ENCODE peak calls at places on chromosome 3, in seven cellular contexts. A, S, M, U, K, J and H are unnamed samples.

GRCh38 chr3:17755836-17756235 is 13.4 kb upstream of the TBC1D5 start:
- DNase-seq in A (peak; percentile 90), S (no peak), M (no peak), U (no peak), K (no peak), J (no peak), H (no peak)

GRCh38 chr3:161305095-161305991 is 66.0 kb downstream of the SPTSSB start:
- DNase-seq in A (peak; percentile 26), S (peak; percentile 9), M (no peak), U (no peak), K (peak; percentile 66), J (peak; percentile 40), H (peak; percentile 74)

GRCh38 chr3:162641869-162642350 is 1145.3 kb downstream of the OTOL1 start:
- DNase-seq in A (no peak), S (no peak), M (no peak), U (no peak), K (no peak), J (peak; percentile 6), H (no peak)

GRCh38 chr3:188900421-188900941 is 271.3 kb upstream of the TPRG1 start:
- DNase-seq in A (no peak), S (no peak), M (no peak), U (no peak), K (no peak), J (peak; percentile 69), H (peak; percentile 89)

GRCh38 chr3:3689601-3690375 is 109.4 kb upstream of the LRRN1 start:
- DNase-seq in A (no peak), S (no peak), M (no peak), U (no peak), K (no peak), J (no peak), H (no peak)

GRCh38 chr3:146065573-146066006 is 95.4 kb downstream of the PLOD2 start:
- DNase-seq in A (peak; percentile 66), S (peak; percentile 61), M (peak; percentile 44), U (no peak), K (peak; percentile 80), J (peak; percentile 88), H (no peak)

GRCh38 chr3:64837126-64837738 is 149.4 kb upstream of the ADAMTS9 start:
- DNase-seq in A (no peak), S (no peak), M (no peak), U (no peak), K (no peak), J (no peak), H (no peak)

GRCh38 chr3:65473746-65474145 is 565.0 kb downstream of the MAGI1 start:
- DNase-seq in A (no peak), S (no peak), M (no peak), U (no peak), K (no peak), J (peak; percentile 2), H (no peak)

GRCh38 chr3:45321607-45322391 is 66.6 kb upstream of the LARS2 start:
- DNase-seq in A (peak; percentile 70), S (no peak), M (no peak), U (no peak), K (peak; percentile 55), J (no peak), H (no peak)

GRCh38 chr3:79297242-79297641 is 470.6 kb downstream of the ROBO1 start:
- DNase-seq in A (no peak), S (no peak), M (no peak), U (no peak), K (no peak), J (peak; percentile 96), H (peak; percentile 89)

GRCh38 chr3:159929181-159929893 is 59.3 kb upstream of the IL12A start:
- DNase-seq in A (peak; percentile 19), S (no peak), M (no peak), U (no peak), K (no peak), J (peak; percentile 85), H (no peak)

GRCh38 chr3:143158549-143158988 is 39.0 kb downstream of the CHST2 start:
- DNase-seq in A (no peak), S (no peak), M (no peak), U (no peak), K (no peak), J (no peak), H (peak; percentile 45)

GRCh38 chr3:114035896-114036295 is 20.4 kb downstream of the CCDC191 start:
- DNase-seq in A (no peak), S (no peak), M (no peak), U (no peak), K (no peak), J (no peak), H (no peak)

GRCh38 chr3:42216820-42217416 is 49.1 kb downstream of the CCK start:
- DNase-seq in A (no peak), S (no peak), M (no peak), U (no peak), K (no peak), J (no peak), H (peak; percentile 90)

GRCh38 chr3:197889204-197889930 is 60.6 kb upstream of the RPL35A start:
- DNase-seq in A (no peak), S (peak; percentile 62), M (no peak), U (no peak), K (no peak), J (no peak), H (no peak)

GRCh38 chr3:138303474-138303873 is 26.2 kb downstream of the NME9 start:
- DNase-seq in A (no peak), S (no peak), M (no peak), U (no peak), K (no peak), J (no peak), H (no peak)

GRCh38 chr3:127412578-127413317 is 124.9 kb upstream of the PRR20G start:
- DNase-seq in A (no peak), S (no peak), M (no peak), U (peak; percentile 18), K (no peak), J (no peak), H (no peak)

GRCh38 chr3:9747267-9747666 is 2.5 kb upstream of the OGG1 start:
- DNase-seq in A (no peak), S (no peak), M (no peak), U (no peak), K (no peak), J (peak; percentile 62), H (peak; percentile 92)

DNA sequence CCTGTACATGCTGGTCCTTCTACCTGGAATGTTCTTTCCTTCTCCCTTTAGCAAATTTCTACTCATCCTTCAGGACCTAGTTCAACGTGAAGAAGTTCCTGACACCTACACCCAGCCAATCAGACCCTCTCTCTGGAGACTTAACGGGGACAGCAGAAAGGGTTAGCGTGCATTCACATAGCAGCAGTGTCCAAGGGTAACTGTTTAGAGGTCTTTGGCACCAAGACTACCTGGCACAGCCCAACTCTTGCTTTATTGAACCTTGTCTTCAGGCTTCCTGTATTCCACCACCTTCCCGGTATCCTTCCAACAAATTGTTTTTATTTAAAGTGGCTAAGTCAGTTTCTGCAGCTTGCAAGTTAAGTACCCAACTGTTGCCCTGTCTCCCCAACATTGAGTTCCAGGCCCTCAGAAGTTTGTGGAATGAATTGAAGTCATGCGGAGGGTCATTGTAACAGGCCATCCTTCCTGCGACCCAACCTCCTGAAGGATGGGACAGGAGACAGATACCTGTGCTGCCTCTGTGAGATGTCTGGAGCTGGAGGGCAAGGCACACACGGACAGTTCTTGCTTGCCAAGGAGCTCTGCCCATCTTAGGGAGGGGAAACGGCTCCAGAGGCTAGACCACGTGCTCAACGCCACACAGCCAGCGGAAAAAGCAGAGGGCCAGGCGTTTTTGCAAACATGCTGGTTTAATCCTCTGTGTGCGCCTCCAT is 14.4 kb upstream of the WNT7A start:
- DNase-seq in A (no peak), S (peak; percentile 41), M (no peak), U (peak; percentile 46), K (no peak), J (no peak), H (peak; percentile 60)
- H2AFZ ChIP-seq in A (no peak overlapping the region), S (no peak overlapping the region), M (peak overlapping the region; percentile 97), U (no peak overlapping the region), K (no peak overlapping the region), J (no peak overlapping the region), H (no peak overlapping the region)

DNA sequence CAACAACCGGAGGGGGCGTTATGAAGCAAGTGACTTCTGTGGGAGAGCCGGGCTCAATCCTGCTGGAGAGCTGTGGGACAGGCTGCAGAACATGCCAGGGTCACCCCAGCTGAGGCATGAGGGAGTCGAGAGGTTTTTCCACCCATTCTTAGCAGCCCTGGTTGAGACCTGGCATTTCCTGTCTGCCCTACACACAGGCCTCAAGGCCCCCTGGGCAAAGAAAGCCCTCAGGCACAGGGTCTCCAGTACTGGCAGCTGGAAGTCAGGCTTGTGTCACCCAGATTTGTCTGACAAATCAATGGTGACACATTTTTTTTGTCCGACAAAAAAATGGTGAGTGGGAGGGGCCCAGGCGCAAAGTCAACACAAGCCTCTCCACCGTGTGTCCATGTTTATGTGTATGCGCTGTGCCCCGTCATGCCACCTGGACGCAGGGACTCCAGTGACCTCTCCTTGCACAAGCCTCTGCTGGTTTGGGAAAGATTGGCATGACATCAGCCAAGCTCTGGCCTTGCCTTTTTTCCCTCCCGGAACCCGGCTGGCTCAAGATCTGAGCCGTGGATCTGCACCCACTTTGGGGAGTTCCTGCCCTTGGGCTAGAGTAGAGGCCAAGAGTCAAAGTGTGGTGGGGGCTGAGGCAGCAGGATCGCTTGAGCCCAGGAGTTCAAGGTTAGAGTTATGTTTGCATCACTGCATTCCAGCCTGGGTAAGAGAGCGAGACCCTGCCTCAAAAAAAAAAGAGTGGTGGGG is 20.8 kb upstream of the ALAS1 start:
- DNase-seq in A (no peak), S (no peak), M (no peak), U (no peak), K (no peak), J (no peak), H (peak; percentile 42)
- H2AFZ ChIP-seq in A (no peak overlapping the region), S (no peak overlapping the region), M (no peak overlapping the region), U (no peak overlapping the region), K (no peak overlapping the region), J (no peak overlapping the region), H (no peak overlapping the region)

DNA sequence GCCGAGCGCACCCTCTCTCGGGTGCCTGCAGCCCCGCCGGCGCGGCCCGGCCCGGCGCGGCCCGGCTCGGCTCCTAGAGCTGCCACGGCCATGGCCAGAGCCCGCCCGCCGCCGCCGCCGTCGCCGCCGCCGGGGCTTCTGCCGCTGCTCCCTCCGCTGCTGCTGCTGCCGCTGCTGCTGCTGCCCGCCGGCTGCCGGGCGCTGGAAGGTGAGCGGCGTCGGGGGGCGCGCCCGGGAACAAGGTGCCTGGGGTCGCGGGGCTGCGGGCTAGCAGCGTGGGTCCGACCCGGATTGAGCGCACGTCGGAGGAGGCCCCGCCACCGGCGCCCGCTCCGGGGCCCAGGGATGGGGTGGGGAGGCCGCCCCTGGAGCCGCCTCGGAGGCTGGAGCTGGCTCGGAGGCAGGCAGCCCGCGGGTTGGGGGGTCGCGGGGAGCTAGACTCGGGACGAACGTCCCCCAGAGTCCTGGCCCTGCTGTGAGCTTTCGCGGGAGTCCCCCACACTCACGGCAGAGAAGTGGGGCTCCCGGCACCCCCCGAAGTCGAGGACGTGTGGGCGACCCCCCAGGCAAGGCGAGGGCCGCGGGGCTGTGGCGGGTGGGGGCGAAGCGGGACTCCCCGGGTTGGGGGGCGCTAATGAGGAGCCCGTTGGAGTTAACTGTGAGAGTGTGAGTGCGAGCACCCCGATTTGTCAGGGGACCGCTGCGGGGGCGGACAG is 719 bp downstream of the EPHB3 start:
- DNase-seq in A (no peak), S (peak; percentile 56), M (no peak), U (no peak), K (no peak), J (no peak), H (peak; percentile 95)
- H2AFZ ChIP-seq in A (no peak overlapping the region), S (no peak overlapping the region), M (peak overlapping the region; percentile 72), U (no peak overlapping the region), K (no peak overlapping the region), J (no peak overlapping the region), H (no peak overlapping the region)

DNA sequence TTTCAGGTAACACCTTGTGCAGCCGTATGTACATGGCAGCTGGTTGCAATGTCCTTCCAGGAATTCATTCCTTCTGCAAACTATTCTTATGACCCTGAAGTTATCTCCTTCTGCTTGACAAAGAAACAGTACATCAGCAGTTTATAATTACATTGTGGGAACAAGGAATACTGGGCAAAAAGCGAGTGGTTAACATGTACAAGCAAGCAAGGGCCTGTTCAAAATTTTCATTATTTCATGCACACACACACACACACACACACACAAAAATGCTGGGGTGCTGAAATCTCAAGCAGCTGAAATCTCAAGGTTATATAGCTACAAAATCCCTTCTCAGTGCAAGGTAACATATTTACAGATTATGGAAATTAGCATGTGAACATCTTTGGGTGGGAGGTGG is 30.7 kb downstream of the GTPBP8 start:
- DNase-seq in A (no peak), S (no peak), M (no peak), U (no peak), K (no peak), J (no peak), H (no peak)
- H2AFZ ChIP-seq in A (no peak overlapping the region), S (no peak overlapping the region), M (no peak overlapping the region), U (no peak overlapping the region), K (no peak overlapping the region), J (no peak overlapping the region), H (no peak overlapping the region)